ENCODE peak calls at places on chromosome 10, in eight cellular contexts. One of them, this sample, is unnamed.

GRCh38 chr10:84540022-84540616 is 211.7 kb downstream of the CCSER2 start:
- DNase-seq in PC-3: peak
- DNase-seq in fibroblast of lung: peak
- DNase-seq in GM23338: no peak
- DNase-seq in cardiac fibroblast: peak
- DNase-seq in NB4: no peak
- DNase-seq in H1: no peak
- DNase-seq in AG04450: peak
- DNase-seq in this sample: peak

GRCh38 chr10:95241533-95241932 is 47.5 kb downstream of the ACSM6 start:
- DNase-seq in H1: no peak
- DNase-seq in cardiac fibroblast: no peak
- DNase-seq in PC-3: no peak
- DNase-seq in fibroblast of lung: peak
- DNase-seq in AG04450: no peak
- DNase-seq in GM23338: no peak
- DNase-seq in NB4: no peak
- DNase-seq in this sample: no peak

GRCh38 chr10:44981172-44982113 is 2.8 kb upstream of the DEPP1 start:
- DNase-seq in fibroblast of lung: peak
- DNase-seq in AG04450: peak
- DNase-seq in NB4: peak
- DNase-seq in cardiac fibroblast: peak
- DNase-seq in PC-3: peak
- DNase-seq in GM23338: no peak
- DNase-seq in H1: no peak
- DNase-seq in this sample: no peak

GRCh38 chr10:129966831-129967578 is 2.9 kb upstream of the EBF3 start:
- DNase-seq in PC-3: no peak
- DNase-seq in H1: peak
- DNase-seq in fibroblast of lung: no peak
- DNase-seq in GM23338: peak
- DNase-seq in NB4: no peak
- DNase-seq in AG04450: no peak
- DNase-seq in cardiac fibroblast: no peak
- DNase-seq in this sample: no peak

GRCh38 chr10:80161321-80162084 is 29.0 kb downstream of the PLAC9 start:
- DNase-seq in AG04450: no peak
- DNase-seq in H1: peak
- DNase-seq in cardiac fibroblast: peak
- DNase-seq in fibroblast of lung: no peak
- DNase-seq in PC-3: peak
- DNase-seq in NB4: peak
- DNase-seq in GM23338: peak
- DNase-seq in this sample: no peak

GRCh38 chr10:86346169-86346793 is 20.3 kb downstream of the GRID1 start:
- DNase-seq in GM23338: no peak
- DNase-seq in cardiac fibroblast: no peak
- DNase-seq in AG04450: no peak
- DNase-seq in PC-3: no peak
- DNase-seq in NB4: no peak
- DNase-seq in fibroblast of lung: no peak
- DNase-seq in H1: no peak
- DNase-seq in this sample: no peak

GRCh38 chr10:119378737-119379067 is 163.8 kb downstream of the RGS10 start:
- DNase-seq in GM23338: no peak
- DNase-seq in NB4: no peak
- DNase-seq in PC-3: no peak
- DNase-seq in fibroblast of lung: peak
- DNase-seq in cardiac fibroblast: no peak
- DNase-seq in AG04450: no peak
- DNase-seq in H1: no peak
- DNase-seq in this sample: no peak

GRCh38 chr10:97188234-97188847 is 2.6 kb upstream of the SLIT1 start:
- DNase-seq in AG04450: no peak
- DNase-seq in H1: no peak
- DNase-seq in NB4: no peak
- DNase-seq in fibroblast of lung: no peak
- DNase-seq in PC-3: no peak
- DNase-seq in cardiac fibroblast: no peak
- DNase-seq in GM23338: no peak
- DNase-seq in this sample: no peak

GRCh38 chr10:84194424-84195043 is at the start of gene CDHR1:
- DNase-seq in AG04450: no peak
- DNase-seq in NB4: peak
- DNase-seq in fibroblast of lung: peak
- DNase-seq in cardiac fibroblast: peak
- DNase-seq in GM23338: peak
- DNase-seq in H1: peak
- DNase-seq in PC-3: no peak
- DNase-seq in this sample: no peak

GRCh38 chr10:3763035-3763456 is 22.0 kb downstream of the KLF6 start:
- DNase-seq in AG04450: no peak
- DNase-seq in PC-3: peak
- DNase-seq in cardiac fibroblast: no peak
- DNase-seq in GM23338: no peak
- DNase-seq in NB4: no peak
- DNase-seq in H1: no peak
- DNase-seq in fibroblast of lung: peak
- DNase-seq in this sample: no peak

GRCh38 chr10:132648871-132649528 is 111.4 kb downstream of the INPP5A start:
- DNase-seq in H1: no peak
- DNase-seq in GM23338: no peak
- DNase-seq in NB4: no peak
- DNase-seq in AG04450: no peak
- DNase-seq in cardiac fibroblast: no peak
- DNase-seq in PC-3: no peak
- DNase-seq in fibroblast of lung: no peak
- DNase-seq in this sample: no peak

GRCh38 chr10:26216949-26217395 is 398 bp downstream of the GAD2 start:
- DNase-seq in PC-3: no peak
- DNase-seq in cardiac fibroblast: no peak
- DNase-seq in fibroblast of lung: no peak
- DNase-seq in H1: no peak
- DNase-seq in AG04450: no peak
- DNase-seq in GM23338: no peak
- DNase-seq in NB4: no peak
- DNase-seq in this sample: no peak

GRCh38 chr10:124388823-124389612 is 29.7 kb downstream of the OAT start:
- DNase-seq in H1: peak
- DNase-seq in NB4: peak
- DNase-seq in GM23338: peak
- DNase-seq in cardiac fibroblast: peak
- DNase-seq in fibroblast of lung: peak
- DNase-seq in AG04450: peak
- DNase-seq in PC-3: peak
- DNase-seq in this sample: peak
- H3K4me3 ChIP-seq in H1: peak
- H3K4me3 ChIP-seq in NB4: no peak
- H3K4me3 ChIP-seq in GM23338: peak
- H3K4me3 ChIP-seq in cardiac fibroblast: peak
- H3K4me3 ChIP-seq in fibroblast of lung: peak
- H3K4me3 ChIP-seq in AG04450: peak
- H3K4me3 ChIP-seq in PC-3: peak
- H3K4me3 ChIP-seq in this sample: peak

DNA sequence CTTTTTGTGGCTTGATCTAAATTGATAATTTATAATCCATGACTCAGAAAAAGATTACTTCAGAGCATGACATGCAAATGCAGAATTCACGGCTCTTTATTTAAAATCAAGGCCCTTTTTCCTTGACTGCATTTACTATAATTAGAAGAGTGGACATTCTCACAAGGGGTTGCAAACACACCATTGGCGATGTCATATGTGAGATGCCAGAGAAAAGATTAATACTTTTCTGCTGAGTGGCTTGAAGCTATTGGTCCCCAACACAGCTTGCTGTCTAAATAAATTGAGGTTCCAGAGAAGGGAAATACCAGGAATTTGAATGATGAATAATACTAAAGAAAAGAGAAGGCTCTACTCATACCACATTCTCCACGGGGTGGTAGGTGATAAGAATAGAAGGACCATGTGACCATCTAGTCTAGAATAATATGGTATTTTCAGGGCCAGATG is 78.7 kb upstream of the ARID5B start:
- DNase-seq in NB4: no peak
- DNase-seq in cardiac fibroblast: no peak
- DNase-seq in fibroblast of lung: peak
- DNase-seq in PC-3: no peak
- DNase-seq in AG04450: no peak
- DNase-seq in GM23338: no peak
- DNase-seq in H1: no peak
- DNase-seq in this sample: no peak
- TF ChIP-seq CTCF in NB4: no peak
- TF ChIP-seq CTCF in cardiac fibroblast: no peak
- TF ChIP-seq CTCF in fibroblast of lung: no peak
- TF ChIP-seq CTCF in PC-3: no peak
- TF ChIP-seq CTCF in AG04450: no peak
- TF ChIP-seq CTCF in GM23338: no peak
- TF ChIP-seq CTCF in H1: no peak
- TF ChIP-seq CTCF in this sample: no peak

GRCh38 chr10:120948889-120949382 is 97.8 kb downstream of the WDR11 start:
- DNase-seq in GM23338: peak
- DNase-seq in H1: peak
- DNase-seq in cardiac fibroblast: peak
- DNase-seq in fibroblast of lung: peak
- DNase-seq in AG04450: peak
- DNase-seq in PC-3: peak
- DNase-seq in NB4: peak
- DNase-seq in this sample: no peak
- H3K4me3 ChIP-seq in GM23338: peak
- H3K4me3 ChIP-seq in H1: peak
- H3K4me3 ChIP-seq in cardiac fibroblast: peak
- H3K4me3 ChIP-seq in fibroblast of lung: peak
- H3K4me3 ChIP-seq in AG04450: peak
- H3K4me3 ChIP-seq in PC-3: peak
- H3K4me3 ChIP-seq in NB4: no peak
- H3K4me3 ChIP-seq in this sample: no peak

GRCh38 chr10:78211476-78212110 is 177.9 kb downstream of the RPS24 start:
- DNase-seq in H1: no peak
- DNase-seq in PC-3: peak
- DNase-seq in fibroblast of lung: peak
- DNase-seq in GM23338: peak
- DNase-seq in cardiac fibroblast: peak
- DNase-seq in AG04450: peak
- DNase-seq in NB4: peak
- DNase-seq in this sample: no peak
- TF ChIP-seq CTCF in H1: peak
- TF ChIP-seq CTCF in PC-3: peak
- TF ChIP-seq CTCF in fibroblast of lung: peak
- TF ChIP-seq CTCF in GM23338: peak
- TF ChIP-seq CTCF in cardiac fibroblast: peak
- TF ChIP-seq CTCF in AG04450: peak
- TF ChIP-seq CTCF in NB4: peak
- TF ChIP-seq CTCF in this sample: peak

DNA sequence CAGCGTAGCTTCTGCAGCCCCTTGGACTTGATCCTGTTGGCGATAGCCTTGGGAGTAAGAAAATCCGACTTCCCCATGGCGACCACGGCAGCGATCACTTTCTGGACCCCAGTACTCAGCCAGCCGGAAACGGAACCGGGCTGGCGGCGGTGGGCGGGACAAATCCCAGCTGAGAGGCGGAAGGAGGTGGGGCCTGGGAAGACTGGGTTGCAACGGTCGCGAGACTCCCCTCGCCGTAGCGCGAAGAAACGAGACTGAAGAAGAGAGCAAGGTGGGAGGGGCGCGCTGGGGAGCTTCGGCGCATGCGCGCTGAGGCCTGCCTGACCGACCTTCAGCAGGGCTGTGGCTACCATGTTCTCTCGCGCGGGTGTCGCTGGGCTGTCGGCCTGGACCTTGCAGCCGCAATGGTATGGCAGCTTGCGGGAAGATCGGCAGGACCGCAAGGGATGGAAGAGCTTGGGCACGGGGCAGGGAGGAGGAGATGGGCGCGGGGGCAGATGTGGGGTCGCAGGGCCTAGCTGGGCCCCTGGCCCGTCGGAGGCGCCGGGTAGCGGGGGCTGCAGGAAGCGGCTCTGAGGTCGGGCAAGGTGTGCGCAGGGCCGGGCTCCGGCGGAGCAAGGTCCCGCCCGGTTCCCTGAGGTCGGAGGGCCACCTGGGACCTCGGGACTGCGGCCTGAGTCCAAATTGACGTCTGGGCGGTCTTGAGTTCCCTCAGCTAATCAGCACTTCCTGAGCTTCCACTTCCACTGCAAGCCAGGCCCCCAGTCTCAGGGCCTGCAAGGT is at the start of the genes ATP5F1C and KIN:
- DNase-seq in fibroblast of lung: peak
- DNase-seq in NB4: peak
- DNase-seq in PC-3: peak
- DNase-seq in GM23338: peak
- DNase-seq in cardiac fibroblast: peak
- DNase-seq in H1: peak
- DNase-seq in AG04450: peak
- DNase-seq in this sample: peak
- H3K4me3 ChIP-seq in fibroblast of lung: peak
- H3K4me3 ChIP-seq in NB4: peak
- H3K4me3 ChIP-seq in PC-3: peak
- H3K4me3 ChIP-seq in GM23338: peak
- H3K4me3 ChIP-seq in cardiac fibroblast: peak
- H3K4me3 ChIP-seq in H1: peak
- H3K4me3 ChIP-seq in AG04450: peak
- H3K4me3 ChIP-seq in this sample: peak

DNA sequence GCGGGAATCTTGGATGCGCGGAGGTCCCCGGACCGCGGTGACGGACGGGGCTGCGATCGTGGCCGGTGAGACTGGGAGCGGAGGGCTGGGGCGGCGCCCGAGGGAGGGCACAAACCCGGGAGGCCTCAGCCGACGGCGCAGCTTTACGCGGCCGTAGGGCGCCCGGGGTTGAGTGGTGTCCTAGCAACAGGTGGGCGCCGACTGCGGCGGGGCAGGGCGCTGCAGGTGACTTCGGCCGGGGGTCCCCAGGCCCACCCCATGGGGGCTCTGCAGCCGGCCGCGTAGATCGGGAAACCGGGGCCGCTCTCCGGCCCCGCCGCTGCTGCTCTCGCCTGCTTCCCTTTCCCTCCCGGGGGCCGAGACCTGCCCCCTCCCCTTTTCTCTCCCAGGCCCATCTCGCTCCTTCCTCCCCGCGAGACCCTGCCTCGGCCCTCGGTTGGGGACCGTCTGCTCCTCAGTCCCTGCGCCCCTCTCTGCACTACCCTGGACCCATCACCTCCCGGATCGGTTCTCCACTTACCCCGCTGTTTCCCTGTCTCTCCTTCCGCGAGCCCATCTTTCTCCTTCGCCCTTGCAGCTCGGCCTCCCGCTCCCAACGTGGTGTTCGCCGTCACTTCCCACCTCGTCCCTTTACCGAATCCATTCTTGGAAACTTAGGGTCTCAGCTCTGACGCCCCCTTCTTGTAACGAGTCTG is 18.4 kb upstream of the ACBD5 start:
- DNase-seq in H1: peak
- DNase-seq in fibroblast of lung: no peak
- DNase-seq in PC-3: no peak
- DNase-seq in NB4: no peak
- DNase-seq in cardiac fibroblast: no peak
- DNase-seq in GM23338: peak
- DNase-seq in AG04450: no peak
- DNase-seq in this sample: no peak
- TF ChIP-seq CTCF in H1: no peak
- TF ChIP-seq CTCF in fibroblast of lung: no peak
- TF ChIP-seq CTCF in PC-3: no peak
- TF ChIP-seq CTCF in NB4: no peak
- TF ChIP-seq CTCF in cardiac fibroblast: no peak
- TF ChIP-seq CTCF in GM23338: no peak
- TF ChIP-seq CTCF in AG04450: no peak
- TF ChIP-seq CTCF in this sample: no peak